ENCODE peak calls at places on chromosomes 4 and X, in six cellular contexts. A is fibroblast of lung, Q is GM23248, I is cardiac muscle cell, V is small intestine, Z is left ventricle myocardium inferior. H is an unnamed sample.

GRCh38 chr4:103443324-103443723 is 245.2 kb upstream of the CENPE start:
- DNase-seq in A (no peak), V (no peak), I (no peak), Q (peak; percentile 51), Z (no peak), H (no peak)

GRCh38 chr4:74531952-74532794 is 87.2 kb downstream of the AREG start:
- DNase-seq in Q (peak; percentile 78), I (peak; percentile 94), V (peak; percentile 77), Z (no peak), A (peak; percentile 66), H (no peak)

GRCh38 chrX:148020329-148020728 is 39.2 kb downstream of the FMR1NB start:
- DNase-seq in Q (no peak), Z (no peak), V (no peak), I (no peak), A (no peak), H (no peak)

GRCh38 chr4:88514557-88515511 is 8.7 kb downstream of the PYURF start:
- DNase-seq in Q (no peak), I (no peak), V (no peak), A (no peak), Z (no peak), H (no peak)

GRCh38 chr4:107913283-107913899 is 18.0 kb upstream of the CYP2U1 start:
- DNase-seq in Q (peak; percentile 81), Z (no peak), I (peak; percentile 88), V (peak; percentile 76), A (peak; percentile 48), H (peak; percentile 29)

GRCh38 chrX:13808293-13808692 is 8.6 kb downstream of the GPM6B start:
- DNase-seq in Q (no peak), Z (no peak), V (no peak), A (no peak), I (no peak), H (no peak)

GRCh38 chr4:20254517-20255250 is 3.0 kb downstream of the SLIT2 start:
- DNase-seq in Z (peak; percentile 15), Q (peak; percentile 78), I (peak; percentile 75), A (peak; percentile 64), V (no peak), H (no peak)

GRCh38 chrX:54640721-54641120 is 110.7 kb downstream of the GNL3L start:
- DNase-seq in I (no peak), Q (peak; percentile 5), A (no peak), Z (no peak), V (no peak), H (no peak)

GRCh38 chr4:153788064-153788418 is 842 bp downstream of the SFRP2 start:
- DNase-seq in A (no peak), Z (no peak), Q (no peak), V (no peak), I (no peak), H (no peak)

GRCh38 chrX:54708404-54708803 is 89.7 kb downstream of the ITIH6 start:
- DNase-seq in V (no peak), Z (no peak), A (no peak), I (no peak), Q (no peak), H (no peak)

GRCh38 chrX:17743913-17744312 is 6.6 kb downstream of the SCML1 start:
- DNase-seq in A (peak; percentile 6), I (no peak), Q (peak; percentile 7), V (no peak), Z (no peak), H (no peak)

GRCh38 chrX:132986556-132986955 is 28.1 kb upstream of the HS6ST2 start:
- DNase-seq in I (no peak), Z (no peak), A (no peak), V (no peak), Q (no peak), H (no peak)

GRCh38 chr4:64341711-64342110 is 67.5 kb downstream of the TECRL start:
- DNase-seq in Z (peak; percentile 78), V (no peak), I (no peak), A (no peak), Q (no peak), H (no peak)

GRCh38 chr4:8840816-8841455 is 30.7 kb downstream of the HMX1 start:
- DNase-seq in Q (no peak), Z (no peak), I (no peak), A (no peak), V (no peak), H (no peak)

GRCh38 chrX:110282922-110283321 is 35.0 kb downstream of the AMMECR1 start:
- DNase-seq in A (peak; percentile 10), Q (no peak), V (no peak), I (no peak), Z (no peak), H (no peak)

GRCh38 chr4:141761926-141762325 is 125.5 kb downstream of the IL15 start:
- DNase-seq in A (no peak), V (no peak), Z (no peak), I (no peak), Q (peak; percentile 6), H (no peak)

GRCh38 chrX:99172958-99173357 is 1237.1 kb downstream of the PCDH19 start:
- DNase-seq in Q (no peak), V (no peak), I (no peak), A (no peak), Z (no peak), H (no peak)

GRCh38 chr4:145904413-145905177 is 34.0 kb downstream of the ZNF827 start:
- DNase-seq in A (no peak), Z (no peak), V (peak; percentile 44), Q (peak; percentile 7), I (no peak), H (peak; percentile 40)

GRCh38 chr4:25068386-25068785 is 37.6 kb upstream of the LGI2 start:
- DNase-seq in Q (no peak), I (no peak), A (no peak), Z (no peak), V (no peak), H (no peak)

GRCh38 chr4:150308824-150309472 is 230.7 kb downstream of the DCLK2 start:
- DNase-seq in Z (no peak), Q (peak; percentile 74), I (peak; percentile 28), V (no peak), A (peak; percentile 84), H (peak; percentile 14)

GRCh38 chr4:25949166-25949748 is 35.2 kb downstream of the SMIM20 start:
- DNase-seq in I (no peak), Q (no peak), Z (no peak), V (peak; percentile 61), A (no peak), H (no peak)

GRCh38 chrX:130105226-130105625 is 5.1 kb downstream of the ELF4 start:
- DNase-seq in A (no peak), Q (peak; percentile 17), I (no peak), Z (no peak), V (no peak), H (no peak)

GRCh38 chr4:142416121-142416520 is 430.0 kb downstream of the INPP4B start:
- DNase-seq in Q (peak; percentile 55), I (peak; percentile 49), Z (no peak), A (peak; percentile 90), V (no peak), H (no peak)

GRCh38 chr4:147970003-147970402 is 238.1 kb downstream of the ARHGAP10 start:
- DNase-seq in Q (no peak), V (no peak), A (no peak), I (no peak), Z (no peak), H (no peak)

GRCh38 chrX:15751160-15751819 is 13.2 kb downstream of the CA5B start:
- DNase-seq in Q (peak; percentile 64), A (peak; percentile 54), I (no peak), Z (no peak), V (peak; percentile 28), H (no peak)

GRCh38 chrX:150282953-150283352 is 80.2 kb upstream of the MAMLD1 start:
- DNase-seq in Z (no peak), I (no peak), A (no peak), Q (no peak), V (no peak), H (no peak)

GRCh38 chr4:182880387-182881356 is 36.5 kb downstream of the DCTD start:
- DNase-seq in V (peak; percentile 85), A (peak; percentile 64), Z (peak; percentile 57), Q (no peak), I (peak; percentile 59), H (no peak)

GRCh38 chr4:71126719-71127118 is 133.3 kb downstream of the DCK start:
- DNase-seq in V (peak; percentile 92), I (peak; percentile 71), Z (no peak), Q (peak; percentile 94), A (peak; percentile 99), H (peak; percentile 58)

GRCh38 chr4:122152699-122153328 is 683 bp downstream of the BLTP1 start:
- DNase-seq in A (peak; percentile 36), Z (peak; percentile 33), Q (peak; percentile 65), V (peak; percentile 83), I (peak; percentile 40), H (no peak)

GRCh38 chr4:47525154-47525819 is 40.2 kb downstream of the ATP10D start:
- DNase-seq in Q (peak; percentile 94), A (peak; percentile 98), I (peak; percentile 94), V (no peak), Z (no peak), H (peak; percentile 37)

GRCh38 chr4:113832795-113833194 is 71.3 kb upstream of the CAMK2D start:
- DNase-seq in V (no peak), I (no peak), Q (no peak), Z (no peak), A (no peak), H (no peak)

GRCh38 chr4:87758278-87758677 is 41.1 kb upstream of the IBSP start:
- DNase-seq in V (no peak), A (no peak), Q (peak; percentile 13), I (peak; percentile 28), Z (no peak), H (no peak)

DNA sequence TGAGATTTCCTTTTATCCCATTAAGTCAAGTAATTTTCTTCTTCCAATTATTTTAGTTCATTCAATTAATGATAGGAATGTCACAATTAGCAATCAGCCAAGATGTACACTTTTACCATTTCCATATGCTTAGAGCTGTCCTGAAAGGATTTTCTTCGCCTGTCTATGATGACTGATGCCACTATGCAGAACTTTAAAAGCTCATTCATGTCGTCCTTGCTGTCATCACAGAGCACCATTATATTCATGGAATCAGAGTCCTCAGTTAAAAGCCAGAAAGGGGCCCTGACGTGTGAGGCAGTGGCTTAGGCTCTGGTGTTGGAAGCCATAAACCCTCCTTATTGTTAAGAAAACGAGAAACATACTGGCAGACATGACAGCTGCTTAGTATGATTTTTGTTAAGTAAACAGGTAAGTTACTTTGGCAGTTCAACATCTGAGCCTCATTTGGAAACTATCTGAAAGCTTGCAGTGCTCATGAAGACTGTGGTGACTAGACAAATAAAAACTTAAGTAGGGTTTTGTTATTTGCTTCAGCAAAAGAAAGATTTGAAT is 73.1 kb downstream of the HHIP start:
- DNase-seq in Q (no peak), A (no peak), V (no peak), I (no peak), Z (no peak), H (no peak)
- H3K27ac ChIP-seq in Q (no peak overlapping the region), A (no peak overlapping the region), V (no peak overlapping the region), I (no peak overlapping the region), Z (no peak overlapping the region), H (no peak overlapping the region)

GRCh38 chrX:118503260-118504041 is 7.8 kb downstream of the DOCK11 start:
- DNase-seq in I (peak; percentile 61), Q (no peak), V (no peak), Z (no peak), A (no peak), H (no peak)
- H3K27ac ChIP-seq in I (no peak overlapping the region), Q (no peak overlapping the region), V (peak overlapping the region; percentile 31), Z (no peak overlapping the region), A (no peak overlapping the region), H (no peak overlapping the region)

GRCh38 chr4:173145111-173145510 is 23.5 kb upstream of the GALNT7 start:
- DNase-seq in V (no peak), A (no peak), Z (no peak), Q (no peak), I (no peak), H (no peak)
- H3K27ac ChIP-seq in V (no peak overlapping the region), A (no peak overlapping the region), Z (no peak overlapping the region), Q (no peak overlapping the region), I (no peak overlapping the region), H (no peak overlapping the region)

GRCh38 chrX:25166145-25166544 is 150.4 kb upstream of the ARX start:
- DNase-seq in Q (no peak), I (no peak), A (no peak), Z (no peak), V (no peak), H (no peak)
- H3K27ac ChIP-seq in Q (no peak overlapping the region), I (no peak overlapping the region), A (no peak overlapping the region), Z (no peak overlapping the region), V (no peak overlapping the region), H (no peak overlapping the region)